ENCODE peak calls at places on chromosomes 12 and 14, in nine cellular contexts. V is GM23338, X is HCT116, W is GM23248, S is MM.1S, M is SK-N-SH, Q is OCI-LY7, E is hepatocyte, K is PC-3. B is an unnamed sample.
A peak's percentile ranks its signal among the peaks of the same experiment; 100 is the strongest.

GRCh38 chr12:94636462-94637085 is 13.8 kb downstream of the TMCC3 start:
- DNase-seq in K (no peak), E (peak; percentile 41), Q (no peak), X (no peak), V (no peak), W (no peak), M (no peak), S (no peak), B (no peak)

GRCh38 chr12:115872212-115872611 is 405.3 kb downstream of the MED13L start:
- DNase-seq in V (no peak), W (no peak), Q (no peak), S (no peak), K (peak; percentile 40), E (no peak), X (no peak), M (no peak), B (peak; percentile 76)

GRCh38 chr14:99879401-99880295 is 86.4 kb downstream of the EML1 start:
- DNase-seq in M (no peak), V (no peak), E (peak; percentile 59), K (peak; percentile 86), X (no peak), S (no peak), W (peak; percentile 93), Q (no peak), B (no peak)

GRCh38 chr12:77940011-77940423 is 109.3 kb downstream of the NAV3 start:
- DNase-seq in W (peak; percentile 93), X (peak; percentile 85), S (no peak), Q (no peak), K (peak; percentile 90), M (no peak), V (no peak), E (no peak), B (peak; percentile 27)

GRCh38 chr12:58143498-58143897 is 202.1 kb downstream of the ATP23 start:
- DNase-seq in W (no peak), X (no peak), K (no peak), Q (no peak), V (no peak), M (no peak), E (no peak), S (no peak), B (no peak)

GRCh38 chr12:452667-453210 is 7.0 kb upstream of the B4GALNT3 start:
- DNase-seq in V (no peak), E (no peak), Q (peak; percentile 51), W (peak; percentile 17), X (no peak), S (peak; percentile 65), M (no peak), K (no peak), B (no peak)

GRCh38 chr12:32891526-32891925 is 5.1 kb downstream of the PKP2 start:
- DNase-seq in Q (no peak), S (no peak), V (no peak), K (no peak), W (no peak), X (no peak), M (no peak), E (no peak), B (no peak)

GRCh38 chr12:71236133-71236660 is 78.4 kb upstream of the TSPAN8 start:
- DNase-seq in K (no peak), W (no peak), S (peak; percentile 30), Q (no peak), E (no peak), M (peak; percentile 8), V (no peak), X (no peak), B (no peak)

GRCh38 chr14:40417777-40418401 is 985.7 kb upstream of the FBXO33 start:
- DNase-seq in K (peak; percentile 71), W (peak; percentile 1), X (peak; percentile 29), M (peak; percentile 13), S (peak; percentile 34), Q (peak; percentile 47), V (peak; percentile 82), E (peak; percentile 68), B (no peak)

GRCh38 chr12:43789941-43790340 is 16.2 kb downstream of the TWF1 start:
- DNase-seq in E (no peak), W (peak; percentile 24), Q (no peak), V (no peak), X (no peak), K (peak; percentile 51), S (no peak), M (peak; percentile 19), B (no peak)

GRCh38 chr12:89185889-89186288 is 166.4 kb downstream of the DUSP6 start:
- DNase-seq in S (no peak), E (no peak), Q (no peak), M (no peak), V (no peak), W (peak; percentile 47), K (peak; percentile 50), X (no peak), B (no peak)

GRCh38 chr12:3061129-3061857 is 15.9 kb upstream of the TSPAN9 start:
- DNase-seq in S (no peak), X (no peak), E (peak; percentile 59), W (peak; percentile 83), V (no peak), K (no peak), Q (no peak), M (no peak), B (no peak)

DNA sequence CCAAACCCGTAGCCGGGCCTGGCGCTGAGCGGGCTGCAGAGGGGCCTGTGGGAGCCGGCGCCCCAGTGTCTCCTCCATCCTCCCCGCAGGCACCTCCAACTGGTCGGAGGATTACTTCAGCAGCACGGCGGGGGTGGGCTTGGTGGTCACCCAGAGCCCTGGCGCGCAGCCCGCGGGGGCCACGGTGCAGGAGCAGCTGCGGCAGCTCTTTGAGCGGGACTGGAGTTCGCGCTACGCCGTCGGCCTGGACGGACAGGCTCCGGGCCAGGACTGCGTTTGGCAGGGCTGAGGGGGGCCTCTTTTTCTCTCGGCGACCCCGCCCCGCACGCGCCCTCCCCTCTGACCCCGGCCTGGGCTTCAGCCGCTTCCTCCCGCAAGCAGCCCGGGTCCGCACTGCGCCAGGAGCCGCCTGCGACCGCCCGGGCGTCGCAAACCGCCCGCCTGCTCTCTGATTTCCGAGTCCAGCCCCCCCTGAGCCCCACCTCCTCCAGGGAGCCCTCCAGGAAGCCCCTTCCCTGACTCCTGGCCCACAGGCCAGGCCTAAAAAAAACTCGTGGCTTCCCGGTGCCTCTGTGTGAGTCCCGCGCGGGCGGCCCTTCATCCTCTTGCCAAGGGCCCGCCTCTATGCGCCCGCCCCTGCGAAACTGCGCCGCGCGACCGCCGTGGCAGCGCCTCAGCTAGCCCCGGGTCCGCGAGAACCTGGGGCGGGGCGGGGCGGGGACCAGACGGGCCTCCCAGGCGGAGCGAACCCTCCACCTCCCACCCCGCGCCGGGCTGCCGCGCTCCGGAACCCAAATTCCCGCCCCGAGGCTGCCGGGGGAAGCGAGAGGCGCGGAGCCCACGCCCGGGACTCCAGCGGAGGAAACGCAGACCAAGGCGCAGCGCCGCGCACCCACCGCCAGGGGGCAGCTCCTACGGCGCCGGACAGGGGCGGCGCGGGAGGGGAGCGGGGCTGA is 8.3 kb downstream of the PLD4 start:
- DNase-seq in S (peak; percentile 14), M (peak; percentile 97), Q (peak; percentile 47), V (peak; percentile 87), X (peak; percentile 38), E (peak; percentile 92), K (peak; percentile 93), W (peak; percentile 91), B (peak; percentile 38)
- H3K4me3 ChIP-seq in S (no peak overlapping the region), M (peak overlapping the region; percentile 62), Q (no peak overlapping the region), V (peak overlapping the region; percentile 61), X (peak overlapping the region; percentile 59), E (peak overlapping the region; percentile 64), K (peak overlapping the region; percentile 64), W (peak overlapping the region; percentile 72), B (peak overlapping the region; percentile 71)

GRCh38 chr14:96201965-96202364 is 2.7 kb upstream of the BDKRB2 start:
- DNase-seq in M (no peak), S (no peak), E (no peak), W (no peak), K (no peak), V (no peak), X (no peak), Q (no peak), B (no peak)
- H3K9me2 ChIP-seq in M (no peaks in the 10 kb centered on the region), S (no peaks in the 10 kb centered on the region), E (no peaks in the 10 kb centered on the region), W (no peaks in the 10 kb centered on the region), K (no peaks in the 10 kb centered on the region), V (peaks cover 5% of the 10 kb centered on the region), X (no peaks in the 10 kb centered on the region), Q (no peaks in the 10 kb centered on the region), B (no peaks in the 10 kb centered on the region)

GRCh38 chr12:6534158-6534913 is at the start of gene GAPDH:
- DNase-seq in X (peak; percentile 96), V (peak; percentile 98), Q (peak; percentile 99), E (peak; percentile 98), W (peak; percentile 99), K (peak; percentile 92), S (peak; percentile 99), M (peak; percentile 94), B (peak; percentile 96)

GRCh38 chr12:6534914-6535696 is 788 bp downstream of the GAPDH start:
- DNase-seq in M (peak; percentile 81), Q (peak; percentile 85), W (peak; percentile 94), S (peak; percentile 61), V (peak; percentile 82), E (peak; percentile 80), X (no peak), K (peak; percentile 45), B (peak; percentile 72)

GRCh38 chr12:6532051-6532926 is 2.0 kb upstream of the GAPDH start:
- DNase-seq in X (peak; percentile 85), M (peak; percentile 57), E (peak; percentile 91), V (peak; percentile 78), K (peak; percentile 94), S (peak; percentile 96), Q (peak; percentile 52), W (peak; percentile 100), B (peak; percentile 98)

GRCh38 chr12:6532927-6533652 is 1.2 kb upstream of the GAPDH start:
- DNase-seq in W (peak; percentile 87), V (peak; percentile 84), K (peak; percentile 81), E (peak; percentile 88), X (no peak), M (peak; percentile 79), Q (peak; percentile 71), S (peak; percentile 60), B (peak; percentile 78)

DNA sequence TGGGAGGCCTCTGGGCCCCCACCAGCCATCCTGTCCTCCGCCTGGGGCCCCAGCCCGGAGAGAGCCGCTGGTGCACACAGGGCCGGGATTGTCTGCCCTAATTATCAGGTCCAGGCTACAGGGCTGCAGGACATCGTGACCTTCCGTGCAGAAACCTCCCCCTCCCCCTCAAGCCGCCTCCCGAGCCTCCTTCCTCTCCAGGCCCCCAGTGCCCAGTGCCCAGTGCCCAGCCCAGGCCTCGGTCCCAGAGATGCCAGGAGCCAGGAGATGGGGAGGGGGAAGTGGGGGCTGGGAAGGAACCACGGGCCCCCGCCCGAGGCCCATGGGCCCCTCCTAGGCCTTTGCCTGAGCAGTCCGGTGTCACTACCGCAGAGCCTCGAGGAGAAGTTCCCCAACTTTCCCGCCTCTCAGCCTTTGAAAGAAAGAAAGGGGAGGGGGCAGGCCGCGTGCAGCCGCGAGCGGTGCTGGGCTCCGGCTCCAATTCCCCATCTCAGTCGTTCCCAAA is 612 bp upstream of the GAPDH start:
- DNase-seq in E (peak; percentile 88), Q (peak; percentile 94), W (peak; percentile 83), S (peak; percentile 93), X (peak; percentile 76), V (peak; percentile 94), M (peak; percentile 87), K (peak; percentile 83), B (peak; percentile 93)
- H2AFZ ChIP-seq in E (peak overlapping the region; percentile 57), Q (peak overlapping the region; percentile 64), W (peak overlapping the region; percentile 64), S (peak overlapping the region; percentile 72), X (no peak overlapping the region), V (peak overlapping the region; percentile 23), M (peak overlapping the region; percentile 86), K (peak overlapping the region; percentile 63), B (peak overlapping the region; percentile 77)

DNA sequence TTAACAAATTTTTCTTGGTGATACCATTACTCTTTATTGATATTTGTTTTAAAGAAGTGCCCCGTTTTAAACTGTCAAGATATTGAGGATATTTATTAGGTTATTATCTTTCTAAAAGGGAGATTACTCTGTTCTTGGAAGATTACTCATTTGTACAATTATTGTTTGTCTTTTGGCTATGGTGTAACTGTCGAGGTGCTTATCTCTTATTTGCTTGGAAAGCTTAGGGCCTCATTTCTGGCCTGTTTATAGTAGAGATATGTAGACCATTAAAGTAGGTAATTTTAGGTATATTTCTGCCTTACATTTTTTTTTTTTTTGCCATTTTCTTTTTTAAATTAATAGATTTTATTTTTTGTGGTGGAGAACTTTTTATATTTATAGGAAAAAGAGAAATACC is 74.2 kb downstream of the KTN1 start:
- DNase-seq in E (no peak), M (no peak), V (no peak), X (no peak), Q (no peak), S (no peak), K (no peak), W (no peak), B (no peak)
- H3K4me3 ChIP-seq in E (no peak overlapping the region), M (no peak overlapping the region), V (no peak overlapping the region), X (no peak overlapping the region), Q (no peak overlapping the region), S (no peak overlapping the region), K (no peak overlapping the region), W (no peak overlapping the region), B (no peak overlapping the region)

B was measured in PC-9.